ENCODE peak calls at places on chromosomes 16 and 17, in five cellular contexts. H, D, U, V and X are unnamed samples. For H3K9me3, the result is how much of the 10 kb centered on the place peaks cover.

GRCh38 chr16:84548971-84549844 is 44.7 kb upstream of the MEAK7 start:
- DNase-seq in H (no peak), V (no peak), D (no peak), U (no peak), X (no peak)

GRCh38 chr16:87266846-87267245 is 50.3 kb downstream of the C16orf95 start:
- DNase-seq in H (no peak), V (no peak), D (no peak), U (no peak), X (no peak)

GRCh38 chr17:1730345-1731193 is 6.1 kb downstream of the WDR81 start:
- DNase-seq in U (no peak), D (peak), H (no peak), V (no peak), X (no peak)

GRCh38 chr17:39177256-39177655 is 11.3 kb upstream of the ARL5C start:
- DNase-seq in U (peak), H (peak), V (no peak), D (peak), X (no peak)

GRCh38 chr17:31522284-31522931 is 130.9 kb downstream of the RAB11FIP4 start:
- DNase-seq in U (no peak), V (no peak), D (no peak), H (no peak), X (no peak)

GRCh38 chr16:716250-716607 is 1.3 kb downstream of the METRN start:
- DNase-seq in V (no peak), D (peak), U (no peak), H (no peak), X (peak)

GRCh38 chr17:19630651-19631050 is 17.9 kb upstream of the ALDH3A2 start:
- DNase-seq in V (no peak), U (no peak), D (no peak), H (no peak), X (no peak)

GRCh38 chr17:12296120-12296727 is 275.5 kb downstream of the MAP2K4 start:
- DNase-seq in H (no peak), V (no peak), U (peak), D (no peak), X (no peak)

GRCh38 chr17:60311936-60312335 is 80.0 kb downstream of the USP32 start:
- DNase-seq in V (no peak), H (no peak), D (no peak), U (no peak), X (no peak)

DNA sequence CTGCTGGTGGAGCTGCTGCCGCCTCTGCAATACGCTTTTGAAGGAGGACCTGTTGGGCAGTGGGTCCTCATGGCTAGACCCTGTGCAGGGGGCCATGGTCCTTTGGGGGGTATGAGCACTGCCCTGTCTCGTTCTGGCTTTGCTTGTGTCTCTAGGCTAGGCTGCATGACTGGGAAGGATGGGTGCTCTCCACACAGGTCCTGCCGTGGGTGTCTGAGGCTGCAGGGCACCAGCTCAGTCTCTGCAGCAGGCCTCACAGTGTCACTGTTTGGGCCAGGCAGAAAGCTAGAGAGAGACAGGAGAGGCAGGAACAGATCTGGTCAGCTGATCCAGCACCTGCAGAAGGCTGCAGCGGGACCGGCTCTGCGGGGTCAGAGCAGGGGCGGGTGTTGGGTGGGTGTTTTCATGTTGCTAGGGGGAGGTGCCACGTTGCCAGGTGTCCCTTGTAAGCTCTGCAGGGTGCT is 111.4 kb downstream of the SNX29 start:
- DNase-seq in H (no peak), D (no peak), U (no peak), V (no peak), X (no peak)
- TF ChIP-seq POLR2AphosphoS5 in H (no peak), D (no peak), U (no peak), V (no peak), X (no peak)

DNA sequence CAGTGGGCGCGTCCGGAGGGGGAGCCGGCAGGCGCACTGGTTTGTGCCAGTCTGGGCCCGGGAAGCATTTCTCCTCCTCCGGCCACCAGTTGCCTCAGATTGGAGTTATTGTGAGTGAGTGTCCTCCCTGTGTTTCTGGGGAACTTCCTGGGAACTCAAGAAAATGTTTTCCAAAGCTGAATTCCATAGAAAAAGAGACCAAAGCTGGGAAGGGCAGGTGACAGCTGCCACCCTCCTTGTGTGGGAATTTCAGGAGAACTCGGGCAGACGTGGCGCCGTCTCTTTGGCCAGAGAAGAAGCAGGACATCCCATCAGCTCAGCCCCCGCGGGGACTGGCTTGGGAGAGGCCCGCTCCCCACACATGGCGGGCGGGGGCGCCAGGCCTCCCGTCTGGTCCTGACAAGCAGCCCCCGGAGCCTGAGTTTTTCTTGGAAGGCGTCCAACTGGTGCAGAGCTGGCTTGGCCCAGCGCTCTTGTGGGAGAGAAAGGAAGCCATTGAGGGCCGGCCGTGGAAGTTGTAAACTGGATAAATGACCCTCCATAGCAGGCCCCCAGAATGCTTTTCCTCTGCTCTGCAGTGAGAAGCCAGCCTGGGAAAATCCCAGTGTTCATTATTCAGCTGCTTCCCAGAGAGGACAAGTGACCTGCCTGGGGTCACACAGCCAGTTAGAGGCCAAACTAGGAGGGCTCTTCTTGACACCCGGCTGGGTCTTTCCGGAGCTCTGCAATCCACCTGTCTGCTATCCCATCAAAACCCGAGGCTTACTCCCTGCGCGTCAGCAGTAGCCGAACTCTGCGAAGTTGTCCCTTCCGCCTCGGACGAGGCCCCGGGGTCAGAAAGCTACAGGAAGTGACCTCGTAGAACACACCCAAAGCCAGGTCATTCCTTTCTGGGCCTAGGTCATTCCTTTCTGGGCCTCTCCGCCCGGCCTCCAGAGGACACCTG is 39.2 kb upstream of the GSE1 start:
- DNase-seq in V (no peak), H (no peak), U (no peak), D (peak), X (no peak)
- TF ChIP-seq CEBPB in V (no peak), H (no peak), U (no peak), D (no peak), X (no peak)

DNA sequence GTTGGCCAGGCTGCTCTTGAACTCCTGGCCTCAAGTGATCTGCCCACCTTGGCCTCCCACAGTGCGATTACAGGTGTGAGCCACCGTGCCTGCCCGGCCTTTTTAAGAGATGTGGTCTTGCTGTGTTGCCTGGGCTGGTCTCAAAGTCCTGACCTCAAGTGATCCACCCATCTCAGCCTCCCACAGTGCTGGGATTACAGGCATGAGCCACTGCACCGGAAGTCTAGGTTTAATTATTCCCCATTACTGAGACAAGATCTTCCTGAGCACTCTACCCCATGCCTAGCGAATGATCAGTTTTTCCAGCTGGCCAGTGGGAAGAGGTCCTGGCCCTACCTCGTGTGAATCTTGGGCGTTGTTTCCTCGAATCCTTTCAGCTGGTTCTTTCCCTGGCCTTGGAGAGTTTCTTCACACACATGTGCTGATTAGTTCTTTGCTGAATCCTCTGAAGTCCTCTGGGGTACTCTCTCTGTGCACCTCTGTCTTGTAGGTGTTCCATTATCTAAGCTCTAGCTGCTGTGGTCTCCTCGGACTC is 18.9 kb downstream of the C16orf54 start:
- DNase-seq in D (no peak), U (no peak), H (no peak), V (no peak), X (no peak)
- H3K9me3 ChIP-seq in D (under half), U (under half), H (under half), V (under half), X (under half)

GRCh38 chr16:59540621-59541020 is 806.5 kb upstream of the GOT2 start:
- DNase-seq in D (peak), U (no peak), H (no peak), V (no peak), X (no peak)

GRCh38 chr16:59545666-59546065 is 811.5 kb upstream of the GOT2 start:
- DNase-seq in D (no peak), U (no peak), V (no peak), H (no peak), X (no peak)

DNA sequence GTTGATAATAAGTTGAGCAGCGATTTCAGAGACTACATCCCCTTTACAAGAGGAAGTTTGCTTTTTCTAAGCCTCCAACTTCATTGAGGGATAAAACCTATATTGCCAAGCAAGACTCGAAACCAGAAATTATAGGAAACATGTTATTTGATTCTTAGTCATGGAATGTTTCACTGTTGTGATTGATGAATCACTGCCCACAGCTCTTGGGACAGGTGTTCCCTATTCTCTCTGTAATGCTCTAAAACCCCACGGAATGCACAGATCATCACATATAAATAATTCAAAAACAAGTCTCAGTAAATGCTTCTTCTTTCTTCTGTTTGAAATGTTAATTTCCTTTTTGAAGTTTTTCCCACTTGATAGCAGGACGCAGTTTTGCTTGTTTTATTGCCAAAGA is 809.5 kb upstream of the GOT2 start:
- DNase-seq in H (no peak), U (no peak), D (no peak), V (no peak), X (no peak)
- TF ChIP-seq POLR2AphosphoS5 in H (no peak), U (no peak), D (no peak), V (no peak), X (no peak)